ENCODE peak calls at places on chromosomes 5 and 9, in nine cellular contexts. I, T, G, Y, O, N, R, V and E are unnamed samples.

GRCh38 chr9:26789959-26790358 is 102.6 kb downstream of the CAAP1 start:
- DNase-seq in I (no peak), T (no peak), G (no peak), Y (no peak), O (no peak), N (no peak), R (no peak), V (no peak), E (no peak)

GRCh38 chr9:83219154-83219923 is 156.4 kb upstream of the RASEF start:
- DNase-seq in I (peak), T (peak), G (peak), Y (peak), O (peak), N (peak), R (no peak), V (peak), E (peak)

GRCh38 chr5:373710-374602 is 52.4 kb downstream of the AHRR start:
- DNase-seq in I (peak), T (peak), G (no peak), Y (peak), O (peak), N (no peak), R (peak), V (no peak), E (peak)

GRCh38 chr5:2017540-2018389 is 135.0 kb upstream of the IRX4 start:
- DNase-seq in I (no peak), T (no peak), G (no peak), Y (peak), O (no peak), N (no peak), R (peak), V (no peak), E (no peak)

GRCh38 chr5:146205499-146206202 is 2.2 kb downstream of the RBM27 start:
- DNase-seq in I (no peak), T (no peak), G (no peak), Y (no peak), O (no peak), N (no peak), R (no peak), V (no peak), E (no peak)

GRCh38 chr5:59489551-59489950 is 404.0 kb downstream of the PDE4D start:
- DNase-seq in I (no peak), T (no peak), G (no peak), Y (no peak), O (no peak), N (no peak), R (no peak), V (no peak), E (no peak)

GRCh38 chr5:77076961-77077820 is 9.9 kb downstream of the ZBED3 start:
- DNase-seq in I (peak), T (peak), G (peak), Y (peak), O (peak), N (no peak), R (peak), V (no peak), E (peak)

GRCh38 chr9:33233659-33234335 is 6.2 kb upstream of the SPINK4 start:
- DNase-seq in I (no peak), T (peak), G (no peak), Y (no peak), O (peak), N (peak), R (peak), V (peak), E (peak)

GRCh38 chr9:93119703-93119952 is 14.4 kb downstream of the NINJ1 start:
- DNase-seq in I (no peak), T (no peak), G (no peak), Y (no peak), O (no peak), N (no peak), R (no peak), V (no peak), E (no peak)

GRCh38 chr5:34719029-34719428 is 62.9 kb downstream of the RAI14 start:
- DNase-seq in I (no peak), T (no peak), G (no peak), Y (no peak), O (no peak), N (no peak), R (no peak), V (no peak), E (no peak)

GRCh38 chr9:8888592-8888991 is 1089.0 kb upstream of the DMAC1 start:
- DNase-seq in I (no peak), T (no peak), G (no peak), Y (no peak), O (no peak), N (no peak), R (no peak), V (no peak), E (no peak)

GRCh38 chr5:159593518-159594073 is 263.3 kb upstream of the IL12B start:
- DNase-seq in I (no peak), T (no peak), G (no peak), Y (no peak), O (no peak), N (no peak), R (no peak), V (no peak), E (no peak)

GRCh38 chr5:170420809-170421412 is 31.7 kb upstream of the KCNMB1 start:
- DNase-seq in I (no peak), T (peak), G (peak), Y (peak), O (peak), N (peak), R (peak), V (peak), E (peak)

GRCh38 chr9:686381-686813 is 155.1 kb upstream of the DMRT1 start:
- DNase-seq in I (no peak), T (no peak), G (no peak), Y (no peak), O (peak), N (no peak), R (no peak), V (no peak), E (peak)

GRCh38 chr9:91560301-91560700 is 136.7 kb upstream of the NFIL3 start:
- DNase-seq in I (no peak), T (no peak), G (no peak), Y (no peak), O (peak), N (no peak), R (no peak), V (no peak), E (peak)

GRCh38 chr5:157961828-157962390 is 103.0 kb upstream of the CLINT1 start:
- DNase-seq in I (no peak), T (no peak), G (no peak), Y (peak), O (no peak), N (no peak), R (no peak), V (no peak), E (peak)

GRCh38 chr5:88944751-88945507 is 61.9 kb upstream of the MEF2C start:
- DNase-seq in I (no peak), T (no peak), G (no peak), Y (no peak), O (peak), N (peak), R (no peak), V (no peak), E (peak)

GRCh38 chr9:15889555-15889954 is 336.7 kb downstream of the CCDC171 start:
- DNase-seq in I (no peak), T (no peak), G (no peak), Y (no peak), O (peak), N (no peak), R (no peak), V (no peak), E (peak)

GRCh38 chr5:56977822-56978221 is 25.9 kb upstream of the MIER3 start:
- DNase-seq in I (no peak), T (no peak), G (no peak), Y (no peak), O (no peak), N (no peak), R (no peak), V (no peak), E (no peak)

GRCh38 chr9:14173730-14174129 is 140.2 kb downstream of the NFIB start:
- DNase-seq in I (no peak), T (no peak), G (no peak), Y (peak), O (no peak), N (no peak), R (no peak), V (no peak), E (no peak)

GRCh38 chr5:172658869-172659513 is 17.9 kb downstream of the NEURL1B start:
- DNase-seq in I (no peak), T (peak), G (peak), Y (no peak), O (peak), N (no peak), R (no peak), V (no peak), E (peak)

GRCh38 chr9:112162644-112163413 is 12.3 kb downstream of the SUSD1 start:
- DNase-seq in I (no peak), T (no peak), G (no peak), Y (no peak), O (no peak), N (no peak), R (no peak), V (peak), E (no peak)

GRCh38 chr5:133926960-133927615 is 41.3 kb downstream of the C5orf15 start:
- DNase-seq in I (no peak), T (no peak), G (no peak), Y (peak), O (no peak), N (no peak), R (no peak), V (no peak), E (no peak)

GRCh38 chr9:69027355-69028097 is 8.0 kb upstream of the FXN start:
- DNase-seq in I (no peak), T (peak), G (no peak), Y (peak), O (peak), N (no peak), R (peak), V (peak), E (peak)

GRCh38 chr5:137114529-137114928 is 384.6 kb downstream of the SPOCK1 start:
- DNase-seq in I (no peak), T (no peak), G (no peak), Y (no peak), O (peak), N (no peak), R (no peak), V (peak), E (no peak)

GRCh38 chr9:132077881-132078280 is 1.8 kb downstream of the MED27 start:
- DNase-seq in I (no peak), T (no peak), G (no peak), Y (no peak), O (no peak), N (no peak), R (no peak), V (no peak), E (no peak)

GRCh38 chr5:368162-369084 is 46.9 kb downstream of the AHRR start:
- DNase-seq in I (peak), T (peak), G (no peak), Y (no peak), O (peak), N (no peak), R (no peak), V (no peak), E (peak)

GRCh38 chr5:88452820-88453219 is 184.2 kb upstream of the TMEM161B start:
- DNase-seq in I (no peak), T (no peak), G (no peak), Y (no peak), O (peak), N (peak), R (no peak), V (no peak), E (peak)

GRCh38 chr9:127809562-127810377 is 7.1 kb downstream of the FPGS start:
- DNase-seq in I (no peak), T (peak), G (no peak), Y (no peak), O (no peak), N (no peak), R (no peak), V (no peak), E (no peak)

GRCh38 chr5:78537821-78538220 is 110.8 kb downstream of the LHFPL2 start:
- DNase-seq in I (no peak), T (no peak), G (no peak), Y (peak), O (peak), N (no peak), R (no peak), V (no peak), E (peak)

GRCh38 chr5:163245584-163245983 is 191.8 kb upstream of the CCNG1 start:
- DNase-seq in I (no peak), T (no peak), G (no peak), Y (no peak), O (no peak), N (no peak), R (no peak), V (no peak), E (no peak)

GRCh38 chr5:107619781-107620180 is 51.0 kb downstream of the EFNA5 start:
- DNase-seq in I (no peak), T (no peak), G (no peak), Y (peak), O (no peak), N (no peak), R (no peak), V (no peak), E (no peak)

GRCh38 chr5:159971931-159972461 is 36.9 kb upstream of the TTC1 start:
- DNase-seq in I (no peak), T (peak), G (no peak), Y (no peak), O (no peak), N (no peak), R (no peak), V (no peak), E (peak)